ENCODE peak calls at places on chromosomes 2 and 18, in ten cellular contexts. Z is thyroid gland, K is tibial nerve, Q is suprapubic skin, Y is stomach, T is A549, P is IMR-90, X is HCT116, R is spleen, O is ovary. J is an unnamed sample. For H3K4me1, the result is how much of the 10 kb centered on the place peaks cover.

GRCh38 chr2:109722026-109722425 is 72.1 kb upstream of the RGPD5 start:
- DNase-seq in Z (peak), K (no peak), Q (peak), Y (peak), T (no peak), P (no peak), X (no peak), R (no peak), O (no peak), J (no peak)

GRCh38 chr2:95669441-95669994 is 77.7 kb downstream of the TRIM43 start:
- DNase-seq in Z (no peak), K (no peak), Q (no peak), Y (no peak), T (no peak), P (peak), X (no peak), R (no peak), O (no peak), J (no peak)

GRCh38 chr18:46756559-46757201 is at the start of gene ST8SIA5:
- DNase-seq in Z (no peak), K (no peak), Q (peak), Y (no peak), T (no peak), P (no peak), X (no peak), R (no peak), O (no peak), J (no peak)

GRCh38 chr2:5520352-5520996 is 171.7 kb upstream of the SOX11 start:
- DNase-seq in Z (no peak), K (no peak), Q (no peak), Y (no peak), T (no peak), P (peak), X (no peak), R (no peak), O (no peak), J (no peak)

GRCh38 chr2:44245068-44245861 is 30.0 kb upstream of the SLC3A1 start:
- DNase-seq in Z (no peak), K (no peak), Q (no peak), Y (no peak), T (peak), P (no peak), X (no peak), R (no peak), O (no peak), J (no peak)

GRCh38 chr2:16330571-16331351 is 334.9 kb downstream of the CYRIA start:
- DNase-seq in Z (no peak), K (no peak), Q (no peak), Y (no peak), T (no peak), P (no peak), X (no peak), R (no peak), O (no peak), J (no peak)

GRCh38 chr18:36653141-36653869 is 175.5 kb downstream of the TPGS2 start:
- DNase-seq in Z (no peak), K (no peak), Q (no peak), Y (no peak), T (no peak), P (no peak), X (no peak), R (no peak), O (no peak), J (no peak)

GRCh38 chr2:20531633-20532262 is 84.9 kb downstream of the RHOB start:
- DNase-seq in Z (no peak), K (no peak), Q (no peak), Y (no peak), T (no peak), P (no peak), X (no peak), R (peak), O (no peak), J (no peak)

GRCh38 chr2:134137182-134137595 is 116.7 kb upstream of the MGAT5 start:
- DNase-seq in Z (no peak), K (no peak), Q (no peak), Y (peak), T (no peak), P (peak), X (no peak), R (no peak), O (no peak), J (peak)

GRCh38 chr2:112199188-112199587 is 55.7 kb downstream of the ZC3H8 start:
- DNase-seq in Z (no peak), K (no peak), Q (no peak), Y (no peak), T (no peak), P (no peak), X (no peak), R (no peak), O (no peak), J (no peak)

GRCh38 chr2:169066817-169067356 is 2.5 kb upstream of the DHRS9 start:
- DNase-seq in Z (no peak), K (no peak), Q (no peak), Y (no peak), T (no peak), P (no peak), X (no peak), R (no peak), O (no peak), J (no peak)

GRCh38 chr2:174633621-174633927 is 36.0 kb upstream of the WIPF1 start:
- DNase-seq in Z (peak), K (no peak), Q (no peak), Y (no peak), T (no peak), P (no peak), X (no peak), R (peak), O (no peak), J (peak)
- TF ChIP-seq POLR2A in Z (no peak), K (no peak), Q (no peak), Y (no peak), T (no peak), P (no peak), X (no peak), R (no peak), O (no peak), J (no peak)

GRCh38 chr2:181895788-181896187 is 4.3 kb downstream of the ITPRID2 start:
- DNase-seq in Z (no peak), K (no peak), Q (no peak), Y (no peak), T (no peak), P (no peak), X (no peak), R (no peak), O (no peak), J (no peak)

GRCh38 chr2:181892795-181893435 is 1.4 kb downstream of the ITPRID2 start:
- DNase-seq in Z (no peak), K (no peak), Q (no peak), Y (no peak), T (no peak), P (peak), X (peak), R (no peak), O (no peak), J (no peak)

GRCh38 chr2:181894381-181894780 is 2.9 kb downstream of the ITPRID2 start:
- DNase-seq in Z (no peak), K (no peak), Q (no peak), Y (no peak), T (no peak), P (no peak), X (no peak), R (no peak), O (no peak), J (no peak)

GRCh38 chr2:181900007-181900651 is 8.6 kb downstream of the ITPRID2 start:
- DNase-seq in Z (no peak), K (no peak), Q (no peak), Y (no peak), T (no peak), P (no peak), X (no peak), R (no peak), O (no peak), J (no peak)

GRCh38 chr2:181896286-181896685 is 4.8 kb downstream of the ITPRID2 start:
- DNase-seq in Z (no peak), K (no peak), Q (no peak), Y (no peak), T (no peak), P (no peak), X (no peak), R (no peak), O (no peak), J (no peak)
- H3K4me3 ChIP-seq in Z (no peak), K (no peak), Q (peak), Y (peak), T (no peak), P (no peak), X (peak), R (no peak), O (no peak), J (no peak)

GRCh38 chr2:119552902-119553301 is 8.7 kb downstream of the CFAP221 start:
- DNase-seq in Z (no peak), K (no peak), Q (no peak), Y (no peak), T (no peak), P (no peak), X (no peak), R (no peak), O (no peak), J (no peak)
- H3K4me1 ChIP-seq in Z (under half), K (under half), Q (under half), Y (under half), T (under half), P (under half), X (under half), R (under half), O (under half), J (under half)

DNA sequence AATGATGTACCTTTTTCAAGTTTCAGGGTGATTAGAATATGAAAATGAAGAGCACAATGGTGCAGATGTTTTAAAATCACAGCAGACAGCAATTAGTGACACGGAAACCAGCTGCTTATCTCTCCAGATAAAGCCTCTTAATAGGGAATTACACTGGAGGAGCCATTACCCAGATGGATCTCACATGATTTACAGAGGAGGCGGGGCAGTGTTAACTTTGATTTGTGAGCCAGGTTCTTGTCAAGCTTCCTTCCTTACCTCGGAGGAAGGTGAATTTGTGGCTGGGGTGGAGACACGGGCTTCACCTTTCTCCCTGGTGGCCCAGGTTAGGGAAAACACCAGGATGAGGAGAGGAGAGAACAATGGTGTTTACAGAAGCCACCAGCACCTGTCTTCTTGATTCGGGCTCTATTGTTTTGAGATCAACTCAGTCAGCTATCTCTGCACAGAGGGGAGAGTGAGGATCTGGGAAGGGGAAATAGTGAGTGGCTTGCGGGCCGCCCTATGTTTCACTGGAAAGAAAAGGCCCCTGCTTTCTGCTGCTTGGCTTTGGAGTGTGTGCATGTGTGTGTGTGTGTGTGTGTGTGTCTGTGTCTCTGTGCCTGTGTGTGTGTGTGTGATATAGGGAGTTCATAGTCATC is 257.8 kb downstream of the SETBP1 start:
- DNase-seq in Z (no peak), K (no peak), Q (no peak), Y (peak), T (no peak), P (no peak), X (no peak), R (no peak), O (no peak), J (peak)
- TF ChIP-seq POLR2A in Z (no peak), K (no peak), Q (no peak), Y (no peak), T (no peak), P (no peak), X (no peak), R (no peak), O (no peak), J (no peak)

GRCh38 chr2:199131256-199131655 is 326.5 kb downstream of the SATB2 start:
- DNase-seq in Z (no peak), K (no peak), Q (no peak), Y (no peak), T (no peak), P (no peak), X (no peak), R (no peak), O (no peak), J (no peak)
- H3K4me3 ChIP-seq in Z (no peak), K (no peak), Q (no peak), Y (no peak), T (no peak), P (no peak), X (no peak), R (no peak), O (no peak), J (no peak)

GRCh38 chr2:42054657-42055430 is 7.0 kb downstream of the PKDCC start:
- DNase-seq in Z (no peak), K (no peak), Q (no peak), Y (peak), T (no peak), P (no peak), X (peak), R (peak), O (no peak), J (peak)
- H3K4me1 ChIP-seq in Z (under half), K (half or more), Q (under half), Y (half or more), T (half or more), P (under half), X (under half), R (under half), O (under half), J (under half)

J was measured in Peyer's patch.